ENCODE peak calls at places on chromosomes 5 and 9, in six cellular contexts. E, R, T, Q, X and U are unnamed samples.

GRCh38 chr5:178644826-178645545 is 18.1 kb upstream of the CLK4 start:
- DNase-seq in R (no peak), Q (no peak), T (no peak), E (peak), X (no peak), U (no peak)

GRCh38 chr9:92535940-92536850 is at the start of gene ECM2:
- DNase-seq in T (no peak), E (peak), Q (no peak), R (no peak), X (no peak), U (no peak)

GRCh38 chr9:21097817-21098216 is 20.1 kb upstream of the IFNB1 start:
- DNase-seq in R (no peak), X (no peak), E (no peak), Q (no peak), T (no peak), U (no peak)

GRCh38 chr9:32581512-32582143 is 8.7 kb upstream of the NDUFB6 start:
- DNase-seq in X (peak), T (no peak), E (peak), Q (no peak), R (no peak), U (no peak)

GRCh38 chr9:124453586-124454191 is 3.4 kb downstream of the ADGRD2 start:
- DNase-seq in T (peak), Q (no peak), X (peak), R (no peak), E (no peak), U (no peak)

GRCh38 chr5:122480146-122480545 is 168.1 kb downstream of the SNCAIP start:
- DNase-seq in Q (no peak), T (no peak), R (no peak), E (no peak), X (no peak), U (no peak)

GRCh38 chr9:136244116-136244775 is 1.4 kb downstream of the QSOX2 start:
- DNase-seq in R (no peak), X (no peak), Q (no peak), T (no peak), E (no peak), U (no peak)

GRCh38 chr9:136984464-136985026 is 1.8 kb downstream of the LCNL1 start:
- DNase-seq in T (peak), E (no peak), R (no peak), Q (no peak), X (no peak), U (no peak)

GRCh38 chr5:150895431-150896428 is 9.1 kb downstream of the ZNF300 start:
- DNase-seq in E (no peak), X (no peak), T (no peak), R (no peak), Q (no peak), U (no peak)

GRCh38 chr5:4099401-4099800 is 503.8 kb downstream of the IRX1 start:
- DNase-seq in E (no peak), T (no peak), R (no peak), Q (no peak), X (no peak), U (no peak)

GRCh38 chr5:148214665-148215064 is 11.8 kb downstream of the SPINK6 start:
- DNase-seq in R (no peak), X (no peak), Q (no peak), E (peak), T (no peak), U (no peak)

GRCh38 chr9:124133752-124134151 is 122.2 kb downstream of the LHX2 start:
- DNase-seq in T (peak), X (peak), R (no peak), Q (no peak), E (peak), U (no peak)

GRCh38 chr9:78292026-78292425 is 4.9 kb upstream of the PSAT1 start:
- DNase-seq in R (no peak), X (no peak), E (no peak), Q (no peak), T (no peak), U (no peak)

GRCh38 chr5:160685695-160686094 is 166.3 kb downstream of the ATP10B start:
- DNase-seq in T (no peak), R (no peak), Q (no peak), X (peak), E (no peak), U (no peak)

GRCh38 chr9:110762783-110763182 is 94.2 kb downstream of the MUSK start:
- DNase-seq in Q (no peak), T (no peak), X (no peak), E (no peak), R (no peak), U (no peak)

GRCh38 chr9:13431137-13431536 is 151.6 kb upstream of the MPDZ start:
- DNase-seq in X (no peak), R (no peak), E (no peak), Q (no peak), T (no peak), U (no peak)

GRCh38 chr5:179836225-179837019 is 15.7 kb downstream of the SQSTM1 start:
- DNase-seq in Q (no peak), R (no peak), T (no peak), X (no peak), E (peak), U (no peak)
- TF ChIP-seq CTCF in Q (no peak), R (no peak), T (no peak), X (no peak), E (no peak), U (no peak)

GRCh38 chr5:956941-957729 is 51.5 kb upstream of the NKD2 start:
- DNase-seq in E (peak), T (peak), R (peak), Q (peak), X (peak), U (no peak)
- TF ChIP-seq CTCF in E (peak), T (peak), R (peak), Q (no peak), X (no peak), U (no peak)

GRCh38 chr5:134511796-134512660 is 13.4 kb upstream of the JADE2 start:
- DNase-seq in E (peak), Q (no peak), X (peak), R (no peak), T (peak), U (no peak)
- TF ChIP-seq CTCF in E (no peak), Q (no peak), X (peak), R (peak), T (no peak), U (no peak)

GRCh38 chr5:136040746-136041415 is 12.1 kb downstream of the TGFBI start:
- DNase-seq in X (peak), T (no peak), Q (no peak), R (no peak), E (no peak), U (no peak)
- TF ChIP-seq CTCF in X (no peak), T (no peak), Q (no peak), R (no peak), E (no peak), U (no peak)

GRCh38 chr5:82222597-82223574 is 55.3 kb downstream of the RPS23 start:
- DNase-seq in E (peak), X (no peak), Q (no peak), R (no peak), T (no peak), U (no peak)

GRCh38 chr5:82221020-82221419 is 57.1 kb downstream of the RPS23 start:
- DNase-seq in R (no peak), Q (no peak), X (no peak), T (no peak), E (no peak), U (no peak)

GRCh38 chr5:82225525-82226172 is 52.5 kb downstream of the RPS23 start:
- DNase-seq in Q (peak), R (peak), E (peak), T (peak), X (peak), U (peak)
- TF ChIP-seq CTCF in Q (peak), R (peak), E (peak), T (peak), X (peak), U (peak)

DNA sequence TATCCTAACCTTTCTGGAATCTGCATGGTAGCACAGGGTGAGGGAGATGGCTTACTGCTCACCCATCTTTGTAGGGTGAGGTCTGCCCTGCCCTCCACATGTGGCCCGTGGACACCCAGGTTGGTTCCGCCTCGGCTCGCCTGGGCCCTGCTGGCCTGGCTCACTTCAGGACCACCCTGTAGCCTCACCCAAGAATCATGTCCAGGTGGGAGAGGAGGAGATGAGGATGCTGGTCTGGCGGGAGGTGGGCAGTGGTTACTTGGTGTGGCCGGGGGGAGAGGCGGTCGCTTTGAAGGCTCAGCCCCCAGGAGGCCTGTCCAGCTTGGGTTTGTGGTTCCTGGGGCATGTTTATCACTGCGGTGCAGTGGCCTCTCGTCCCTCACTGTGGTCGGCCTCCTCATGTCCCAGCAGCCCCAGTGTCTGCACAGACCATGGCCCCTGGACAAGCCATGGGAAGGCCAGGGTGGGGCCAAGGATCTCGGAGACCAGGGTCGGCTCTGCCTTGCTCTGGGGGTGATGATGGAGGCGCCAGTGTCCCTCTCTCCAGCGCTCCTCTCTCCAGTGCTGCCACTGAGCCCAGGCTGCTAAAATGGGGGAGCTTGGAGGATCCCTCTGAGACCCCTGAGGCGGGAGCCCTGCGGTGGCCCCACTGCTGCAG is 4.6 kb downstream of the OBP2B start:
- DNase-seq in T (no peak), X (no peak), Q (no peak), R (no peak), E (no peak), U (no peak)
- TF ChIP-seq CTCF in T (no peak), X (no peak), Q (no peak), R (no peak), E (no peak), U (no peak)

DNA sequence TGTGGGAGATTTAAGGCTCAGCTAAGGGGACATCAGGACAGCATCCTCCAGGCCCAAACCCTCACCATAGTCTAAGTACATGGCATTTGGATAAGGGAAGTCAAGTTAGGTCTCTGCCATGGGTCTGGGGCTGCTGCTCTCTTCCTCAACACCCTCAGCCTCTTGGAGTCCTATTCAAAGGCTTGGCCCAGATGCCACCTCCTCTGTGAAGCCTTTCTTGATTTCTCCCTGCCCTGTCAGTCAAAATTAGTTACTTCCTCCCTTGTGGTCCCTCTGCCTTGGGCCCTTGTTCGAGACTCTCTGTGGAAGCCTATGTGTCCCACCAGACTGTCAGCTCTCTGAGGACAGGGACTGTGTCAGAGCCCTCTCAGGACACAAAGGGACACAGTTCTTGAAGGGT is 17.7 kb upstream of the DAB2IP start:
- DNase-seq in R (no peak), X (no peak), T (no peak), E (no peak), Q (no peak), U (no peak)
- TF ChIP-seq CTCF in R (no peak), X (no peak), T (no peak), E (no peak), Q (no peak), U (no peak)

GRCh38 chr9:93622725-93623124 is 46.3 kb downstream of the PHF2 start:
- DNase-seq in T (no peak), Q (no peak), E (no peak), X (no peak), R (no peak), U (no peak)

GRCh38 chr9:93620881-93621820 is 44.8 kb downstream of the PHF2 start:
- DNase-seq in R (no peak), Q (no peak), T (no peak), E (no peak), X (no peak), U (no peak)

GRCh38 chr9:93621922-93622321 is 45.5 kb downstream of the PHF2 start:
- DNase-seq in Q (no peak), E (no peak), X (no peak), T (no peak), R (no peak), U (no peak)

GRCh38 chr9:93619272-93619775 is 42.9 kb downstream of the PHF2 start:
- DNase-seq in T (no peak), E (no peak), R (no peak), X (no peak), Q (no peak), U (no peak)

GRCh38 chr9:93620041-93620506 is 43.7 kb downstream of the PHF2 start:
- DNase-seq in X (no peak), Q (no peak), T (peak), R (no peak), E (no peak), U (no peak)
- TF ChIP-seq CTCF in X (no peak), Q (peak), T (no peak), R (peak), E (no peak), U (no peak)

GRCh38 chr5:135131801-135132675 is 98.0 kb upstream of the PITX1 start:
- DNase-seq in R (no peak), X (no peak), Q (no peak), T (no peak), E (no peak), U (no peak)
- TF ChIP-seq CTCF in R (no peak), X (no peak), Q (no peak), T (no peak), E (no peak), U (no peak)